ENCODE peak calls at places on chromosomes 11 and 22, in seven cellular contexts. O, H, C, Z, I, R and T are unnamed samples.

GRCh38 chr11:10751581-10751940 is 515 bp downstream of the CTR9 start:
- DNase-seq in Z (no peak), H (no peak), I (no peak), O (no peak), C (no peak), R (no peak), T (no peak)

GRCh38 chr11:27642954-27643353 is 57.3 kb downstream of the BDNF start:
- DNase-seq in Z (no peak), I (no peak), O (no peak), C (no peak), H (no peak), R (no peak), T (no peak)

GRCh38 chr22:37045958-37046357 is 5.6 kb upstream of the KCTD17 start:
- DNase-seq in O (no peak), C (no peak), Z (no peak), I (no peak), R (no peak), H (no peak), T (no peak)

GRCh38 chr22:36486619-36487384 is 5.4 kb upstream of the TXN2 start:
- DNase-seq in C (peak), I (no peak), R (peak), O (peak), Z (no peak), H (no peak), T (peak)

GRCh38 chr11:111923951-111924350 is 5.2 kb downstream of the C11orf52 start:
- DNase-seq in R (no peak), I (no peak), H (no peak), Z (no peak), O (no peak), C (no peak), T (no peak)

GRCh38 chr11:9060700-9061111 is 30.7 kb downstream of the SCUBE2 start:
- DNase-seq in C (no peak), R (no peak), Z (no peak), I (no peak), O (no peak), H (no peak), T (no peak)

GRCh38 chr22:17347724-17348123 is 21.5 kb upstream of the CECR2 start:
- DNase-seq in C (no peak), I (no peak), R (no peak), H (no peak), Z (no peak), O (no peak), T (no peak)

GRCh38 chr11:32400196-32400595 is 35.1 kb downstream of the WT1 start:
- DNase-seq in H (no peak), Z (no peak), C (no peak), O (no peak), R (no peak), I (no peak), T (no peak)

GRCh38 chr11:68282141-68282860 is 10.5 kb upstream of the C11orf24 start:
- DNase-seq in Z (no peak), R (no peak), C (no peak), I (no peak), H (no peak), O (no peak), T (no peak)

GRCh38 chr11:19615503-19615902 is 97.1 kb upstream of the NAV2 start:
- DNase-seq in Z (no peak), H (no peak), I (no peak), O (no peak), C (no peak), R (no peak), T (no peak)

GRCh38 chr11:76745561-76746207 is 37.5 kb upstream of the TSKU start:
- DNase-seq in I (no peak), Z (no peak), R (no peak), C (peak), H (no peak), O (no peak), T (no peak)

GRCh38 chr11:68947151-68947550 is 33.6 kb downstream of the MRGPRD start:
- DNase-seq in H (no peak), O (no peak), R (no peak), C (no peak), I (no peak), Z (no peak), T (no peak)